ENCODE peak calls at places on chromosomes 7 and 10, in seven cellular contexts. V is sigmoid colon; U is K562; C is HCT116; D is CD8-positive, alpha-beta memory T cell; T is RWPE1; R is A549. K is an unnamed sample.
A peak's percentile ranks its signal among the peaks of the same experiment; 100 is the strongest.

GRCh38 chr10:15344876-15345285 is 26.2 kb downstream of the FAM171A1 start:
- DNase-seq in V (no peak), U (no peak), C (no peak), D (no peak), T (peak; percentile 24), R (peak; percentile 20), K (no peak)

GRCh38 chr10:93496322-93497041 is at the start of gene CEP55:
- DNase-seq in V (peak; percentile 96), U (peak; percentile 93), C (peak; percentile 84), D (peak; percentile 96), T (peak; percentile 97), R (peak; percentile 96), K (peak; percentile 94)

GRCh38 chr10:32156031-32156495 is 99.8 kb upstream of the KIF5B start:
- DNase-seq in V (no peak), U (no peak), C (no peak), D (no peak), T (no peak), R (no peak), K (no peak)

GRCh38 chr10:118742787-118743186 is 12.0 kb downstream of the CACUL1 start:
- DNase-seq in V (no peak), U (no peak), C (no peak), D (no peak), T (no peak), R (no peak), K (no peak)

GRCh38 chr10:108632044-108632443 is 1291.3 kb downstream of the XPNPEP1 start:
- DNase-seq in V (no peak), U (no peak), C (no peak), D (no peak), T (no peak), R (no peak), K (no peak)

GRCh38 chr10:31317652-31318381 is 1.2 kb upstream of the ZEB1 start:
- DNase-seq in V (no peak), U (peak; percentile 49), C (no peak), D (no peak), T (no peak), R (no peak), K (peak; percentile 68)

GRCh38 chr7:85186521-85187241 is at the start of gene SEMA3D:
- DNase-seq in V (peak; percentile 79), U (no peak), C (peak; percentile 48), D (no peak), T (peak; percentile 55), R (peak; percentile 75), K (no peak)

GRCh38 chr7:153886121-153886505 is 166.1 kb upstream of the DPP6 start:
- DNase-seq in V (no peak), U (no peak), C (no peak), D (no peak), T (no peak), R (no peak), K (no peak)

GRCh38 chr10:24762966-24763623 is 39.4 kb upstream of the ARHGAP21 start:
- DNase-seq in V (no peak), U (no peak), C (no peak), D (no peak), T (peak; percentile 32), R (no peak), K (no peak)

GRCh38 chr10:131860806-131861440 is 39.9 kb upstream of the PPP2R2D start:
- DNase-seq in V (peak; percentile 29), U (peak; percentile 13), C (no peak), D (peak; percentile 8), T (no peak), R (no peak), K (no peak)

GRCh38 chr7:20466425-20467125 is 135.9 kb downstream of the ITGB8 start:
- DNase-seq in V (no peak), U (no peak), C (no peak), D (no peak), T (no peak), R (no peak), K (no peak)

GRCh38 chr7:91892821-91893340 is 12.4 kb upstream of the MTERF1 start:
- DNase-seq in V (no peak), U (no peak), C (peak; percentile 21), D (no peak), T (peak; percentile 35), R (no peak), K (no peak)

GRCh38 chr7:35035511-35035921 is 1.8 kb downstream of the DPY19L1 start:
- DNase-seq in V (no peak), U (peak; percentile 15), C (peak; percentile 45), D (peak; percentile 49), T (peak; percentile 39), R (peak; percentile 75), K (no peak)

GRCh38 chr10:82252081-82252480 is 377.1 kb downstream of the NRG3 start:
- DNase-seq in V (no peak), U (no peak), C (no peak), D (no peak), T (no peak), R (no peak), K (no peak)

GRCh38 chr10:72736881-72737280 is 44.9 kb downstream of the MCU start:
- DNase-seq in V (no peak), U (no peak), C (no peak), D (no peak), T (no peak), R (no peak), K (no peak)

GRCh38 chr10:30645340-30645827 is 15.8 kb upstream of the LYZL2 start:
- DNase-seq in V (peak; percentile 74), U (no peak), C (peak; percentile 12), D (no peak), T (no peak), R (peak; percentile 34), K (peak; percentile 7)

GRCh38 chr7:154914580-154915380 is 88.1 kb downstream of the PAXIP1 start:
- DNase-seq in V (no peak), U (no peak), C (no peak), D (no peak), T (no peak), R (no peak), K (no peak)

GRCh38 chr7:12244129-12244528 is 33.0 kb downstream of the TMEM106B start:
- DNase-seq in V (no peak), U (no peak), C (peak; percentile 23), D (no peak), T (peak; percentile 2), R (peak; percentile 63), K (no peak)

GRCh38 chr7:21850531-21851285 is 95.0 kb downstream of the CDCA7L start:
- DNase-seq in V (no peak), U (no peak), C (no peak), D (no peak), T (no peak), R (no peak), K (no peak)

GRCh38 chr7:159020987-159021386 is 123.7 kb downstream of the VIPR2 start:
- DNase-seq in V (peak; percentile 55), U (peak; percentile 75), C (peak; percentile 70), D (peak; percentile 30), T (no peak), R (peak; percentile 70), K (no peak)

GRCh38 chr7:30810986-30811385 is 39.8 kb downstream of the MINDY4 start:
- DNase-seq in V (no peak), U (no peak), C (no peak), D (no peak), T (no peak), R (no peak), K (no peak)

GRCh38 chr10:122164028-122164601 is 107.0 kb upstream of the BTBD16 start:
- DNase-seq in V (no peak), U (no peak), C (no peak), D (no peak), T (no peak), R (no peak), K (no peak)

GRCh38 chr10:6398419-6398818 is 181.7 kb downstream of the PRKCQ start:
- DNase-seq in V (no peak), U (no peak), C (no peak), D (no peak), T (no peak), R (no peak), K (no peak)

GRCh38 chr10:6400331-6400730 is 179.7 kb downstream of the PRKCQ start:
- DNase-seq in V (no peak), U (no peak), C (no peak), D (no peak), T (no peak), R (no peak), K (no peak)

GRCh38 chr10:6401066-6401465 is 179.0 kb downstream of the PRKCQ start:
- DNase-seq in V (no peak), U (no peak), C (no peak), D (no peak), T (no peak), R (no peak), K (no peak)

GRCh38 chr10:6399879-6400278 is 180.2 kb downstream of the PRKCQ start:
- DNase-seq in V (no peak), U (no peak), C (no peak), D (no peak), T (no peak), R (no peak), K (no peak)

GRCh38 chr10:6399241-6399701 is 180.8 kb downstream of the PRKCQ start:
- DNase-seq in V (no peak), U (no peak), C (no peak), D (no peak), T (no peak), R (peak; percentile 82), K (no peak)
- H3K27ac ChIP-seq in V (peak overlapping the region; percentile 45), U (no peak overlapping the region), C (no peak overlapping the region), D (no peak overlapping the region), T (no peak overlapping the region), R (peak overlapping the region; percentile 91), K (no peak overlapping the region)

GRCh38 chr7:151381333-151382078 is 28.3 kb downstream of the WDR86 start:
- DNase-seq in V (no peak), U (no peak), C (no peak), D (peak; percentile 74), T (no peak), R (no peak), K (peak; percentile 33)
- H3K27ac ChIP-seq in V (peak overlapping the region; percentile 23), U (no peak overlapping the region), C (no peak overlapping the region), D (peak overlapping the region; percentile 16), T (no peak overlapping the region), R (no peak overlapping the region), K (no peak overlapping the region)

GRCh38 chr7:48472640-48473039 is 301.4 kb downstream of the ABCA13 start:
- DNase-seq in V (no peak), U (no peak), C (no peak), D (no peak), T (no peak), R (no peak), K (no peak)

DNA sequence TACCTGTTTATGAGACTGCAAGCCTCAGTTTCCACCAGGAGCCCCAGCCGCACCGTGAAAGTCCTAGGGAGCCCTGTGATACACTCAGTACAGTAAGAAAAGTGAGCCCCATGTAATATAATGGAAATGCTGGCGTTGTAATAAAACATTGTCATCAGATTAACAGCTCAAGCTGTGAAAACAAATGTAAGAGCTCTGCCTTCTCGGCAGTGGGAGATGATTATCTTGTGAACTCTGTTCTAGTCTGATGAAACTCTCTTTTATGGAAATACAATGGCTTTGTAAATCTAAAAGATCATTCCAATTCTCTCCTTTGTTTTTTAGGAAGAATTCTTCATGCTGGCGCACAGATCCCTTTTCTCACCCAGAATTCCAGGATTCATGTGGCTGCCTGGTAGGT is 299.9 kb downstream of the ABCA13 start:
- DNase-seq in V (no peak), U (no peak), C (no peak), D (no peak), T (no peak), R (no peak), K (no peak)
- H3K27ac ChIP-seq in V (no peak overlapping the region), U (no peak overlapping the region), C (no peak overlapping the region), D (no peak overlapping the region), T (no peak overlapping the region), R (no peak overlapping the region), K (no peak overlapping the region)

DNA sequence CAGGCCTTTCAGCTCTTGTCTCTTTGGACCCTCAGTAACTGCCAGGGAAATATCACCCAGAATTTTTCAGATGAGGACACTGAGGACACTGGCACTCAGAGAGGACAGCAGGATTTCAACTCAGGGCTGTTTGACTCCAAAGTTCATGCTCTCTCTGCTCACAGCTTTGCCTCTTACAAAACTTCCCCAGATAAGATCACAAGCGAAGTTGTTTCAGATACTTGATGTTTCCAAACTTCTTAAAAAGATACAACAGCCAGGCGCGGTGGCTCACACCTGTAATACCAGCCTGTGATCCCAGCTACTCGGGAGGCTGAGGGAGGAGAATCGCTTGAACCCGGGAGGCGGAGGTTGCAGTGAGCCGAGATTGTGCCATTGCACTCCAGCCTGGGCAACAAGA is 32.4 kb upstream of the ZRANB1 start:
- DNase-seq in V (no peak), U (no peak), C (no peak), D (no peak), T (no peak), R (no peak), K (no peak)
- H3K27ac ChIP-seq in V (no peak overlapping the region), U (no peak overlapping the region), C (no peak overlapping the region), D (no peak overlapping the region), T (no peak overlapping the region), R (no peak overlapping the region), K (no peak overlapping the region)